ENCODE peak calls at places on chromosome 12, in five cellular contexts. G is WERI-Rb-1, Q is astrocyte, L is adrenal gland, U is fibroblast of lung. T is an unnamed sample.

GRCh38 chr12:14774944-14775651 is 28.2 kb downstream of the WBP11 start:
- DNase-seq in G (no peak), Q (peak), L (peak), U (peak), T (no peak)

GRCh38 chr12:1881936-1882335 is 36.5 kb downstream of the CACNA2D4 start:
- DNase-seq in G (no peak), Q (no peak), L (no peak), U (no peak), T (no peak)

GRCh38 chr12:12467222-12467621 is 95.4 kb downstream of the DUSP16 start:
- DNase-seq in G (no peak), Q (no peak), L (no peak), U (no peak), T (no peak)

GRCh38 chr12:68565391-68565903 is 45.3 kb upstream of the RAP1B start:
- DNase-seq in G (no peak), Q (peak), L (no peak), U (peak), T (peak)

GRCh38 chr12:100733817-100734593 is 60.6 kb upstream of the ANO4 start:
- DNase-seq in G (no peak), Q (no peak), L (no peak), U (peak), T (no peak)

GRCh38 chr12:86950043-86950838 is 694.0 kb upstream of the MGAT4C start:
- DNase-seq in G (no peak), Q (no peak), L (no peak), U (no peak), T (no peak)

GRCh38 chr12:76631741-76632140 is 72.2 kb upstream of the OSBPL8 start:
- DNase-seq in G (no peak), Q (no peak), L (no peak), U (no peak), T (no peak)

GRCh38 chr12:49331360-49332222 is 5.4 kb downstream of the C1QL4 start:
- DNase-seq in G (peak), Q (peak), L (peak), U (peak), T (peak)

GRCh38 chr12:88952543-88952942 is 372.3 kb upstream of the KITLG start:
- DNase-seq in G (no peak), Q (peak), L (no peak), U (peak), T (no peak)

GRCh38 chr12:67592228-67593011 is 56.1 kb upstream of the DYRK2 start:
- DNase-seq in G (no peak), Q (peak), L (no peak), U (peak), T (peak)

GRCh38 chr12:91404362-91404899 is 221.8 kb upstream of the DCN start:
- DNase-seq in G (no peak), Q (no peak), L (peak), U (no peak), T (no peak)

GRCh38 chr12:3207858-3208257 is 130.7 kb downstream of the TSPAN9 start:
- DNase-seq in G (peak), Q (no peak), L (no peak), U (no peak), T (no peak)
- TF ChIP-seq CTCF in G (peak), Q (peak), L (no peak), U (peak), T (no peak)

GRCh38 chr12:74321381-74321780 is 216.3 kb upstream of the ATXN7L3B start:
- DNase-seq in G (no peak), Q (no peak), L (no peak), U (no peak), T (no peak)
- H3K27ac ChIP-seq in G (no peak), Q (no peak), L (no peak), U (no peak), T (no peak)

GRCh38 chr12:700061-700460 is 36.8 kb upstream of the NINJ2 start:
- DNase-seq in G (no peak), Q (no peak), L (no peak), U (no peak), T (no peak)
- TF ChIP-seq CTCF in G (peak), Q (no peak), L (no peak), U (no peak), T (no peak)

GRCh38 chr12:64938179-64938578 is 113.7 kb downstream of the TBC1D30 start:
- DNase-seq in G (no peak), Q (no peak), L (no peak), U (no peak), T (no peak)

GRCh38 chr12:64931981-64932380 is 107.5 kb downstream of the TBC1D30 start:
- DNase-seq in G (no peak), Q (no peak), L (no peak), U (no peak), T (no peak)

DNA sequence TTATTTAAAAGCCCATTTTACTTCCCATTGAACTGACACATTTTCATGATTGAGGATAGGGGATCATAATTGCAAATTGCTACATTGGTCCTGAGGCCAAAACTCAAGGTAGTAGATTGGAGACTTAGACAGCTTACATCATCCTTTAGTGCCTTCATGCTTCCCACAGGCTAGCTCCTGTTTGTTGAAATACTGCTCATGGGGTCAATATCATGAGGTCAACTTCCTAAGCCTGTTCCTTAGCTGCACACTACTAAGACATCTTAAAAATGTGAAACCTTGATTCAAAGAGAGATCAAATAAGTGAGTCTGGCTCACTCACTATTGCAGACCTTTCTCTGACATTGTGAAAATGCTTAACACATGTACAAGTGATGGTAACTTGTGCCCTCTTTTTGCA is 113.0 kb downstream of the TBC1D30 start:
- DNase-seq in G (no peak), Q (no peak), L (no peak), U (no peak), T (no peak)
- H3K27ac ChIP-seq in G (no peak), Q (no peak), L (no peak), U (no peak), T (no peak)

DNA sequence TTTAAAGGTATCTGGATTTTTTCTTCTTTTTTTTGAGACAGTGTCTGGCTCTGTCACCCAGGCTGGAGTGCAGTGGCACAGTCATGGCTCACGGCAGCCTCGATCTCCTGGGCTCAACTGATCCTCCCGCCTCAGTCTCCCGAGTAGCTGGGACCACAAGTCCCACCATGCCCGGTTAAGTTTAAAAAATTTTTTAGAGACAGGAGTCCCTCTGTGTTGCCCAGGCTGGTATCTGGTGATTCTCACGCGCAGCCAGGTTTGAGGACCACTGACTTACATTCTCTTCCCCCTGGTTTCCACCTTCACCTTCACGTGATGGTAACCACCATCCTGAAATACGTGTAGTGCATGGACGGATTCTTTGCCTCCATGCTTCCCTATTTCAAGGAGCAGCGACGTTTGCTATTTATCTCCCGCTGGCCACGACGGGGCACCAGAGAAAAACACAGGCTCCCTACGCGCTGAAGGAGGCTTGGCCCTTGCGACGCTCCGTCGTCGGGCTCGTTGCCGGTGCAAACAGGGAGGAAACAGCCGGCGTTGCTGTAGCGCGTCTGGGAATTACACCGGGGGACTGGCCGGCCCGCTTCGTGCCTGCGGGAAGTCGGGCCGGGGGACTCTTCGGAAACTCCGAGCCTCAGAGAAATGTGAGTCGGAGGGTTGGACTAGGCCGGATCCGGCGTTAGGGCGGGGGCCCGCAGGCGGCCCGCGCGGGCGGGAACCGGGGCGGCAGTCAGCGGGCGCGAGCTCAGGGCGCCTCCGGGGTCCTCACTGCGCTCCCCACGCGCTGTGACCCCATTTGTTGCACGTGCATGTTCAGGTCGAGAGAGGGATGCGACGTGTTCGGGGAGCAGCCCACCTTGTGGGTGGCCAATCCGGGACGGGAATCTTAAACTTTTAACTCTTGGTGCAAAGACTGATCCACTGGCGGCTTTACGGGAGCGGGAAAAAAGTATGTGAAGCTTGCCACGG is at the start of gene TCHP:
- DNase-seq in G (peak), Q (peak), L (peak), U (peak), T (peak)
- TF ChIP-seq CTCF in G (peak), Q (peak), L (no peak), U (peak), T (peak)

T was measured in RWPE1.